ENCODE peak calls at places on chromosomes 5 and 9, in ten cellular contexts. H is psoas muscle, U is GM13976, G is GM13977, P is PC-3, Q is foreskin keratinocyte, X is heart right ventricle, W is H9, F is Peyer's patch, E is endothelial cell. D is an unnamed sample.

GRCh38 chr5:40333459-40334241 is 346.1 kb upstream of the PTGER4 start:
- DNase-seq in W (no peak), G (no peak), H (no peak), Q (peak), E (no peak), U (no peak), X (no peak), F (no peak), P (peak), D (no peak)

GRCh38 chr5:101425345-101425744 is 522.3 kb upstream of the ST8SIA4 start:
- DNase-seq in W (no peak), X (no peak), P (no peak), E (no peak), U (no peak), H (no peak), G (no peak), F (no peak), Q (no peak), D (no peak)

GRCh38 chr5:125186911-125187375 is 440.5 kb upstream of the ZNF608 start:
- DNase-seq in G (no peak), W (no peak), P (no peak), Q (no peak), F (no peak), X (no peak), E (no peak), U (no peak), H (no peak), D (no peak)

GRCh38 chr5:26023361-26023760 is 1015.0 kb downstream of the CDH9 start:
- DNase-seq in F (no peak), U (no peak), H (no peak), Q (no peak), P (no peak), E (no peak), W (no peak), G (no peak), X (no peak), D (no peak)

GRCh38 chr5:154369682-154370081 is 76.1 kb upstream of the SAP30L start:
- DNase-seq in H (no peak), G (no peak), E (no peak), W (no peak), X (no peak), P (no peak), U (no peak), F (no peak), Q (no peak), D (no peak)

GRCh38 chr5:30878751-30879150 is 314.7 kb upstream of the CDH6 start:
- DNase-seq in W (no peak), Q (no peak), E (no peak), G (no peak), P (no peak), F (no peak), U (no peak), X (no peak), H (no peak), D (no peak)

GRCh38 chr5:179906795-179907569 is 715 bp downstream of the TBC1D9B start:
- DNase-seq in Q (no peak), W (peak), H (peak), F (peak), U (no peak), X (peak), G (no peak), E (peak), P (peak), D (no peak)

GRCh38 chr5:88680253-88681132 is 202.5 kb downstream of the MEF2C start:
- DNase-seq in P (peak), E (peak), U (peak), W (peak), X (peak), Q (no peak), G (peak), F (peak), H (peak), D (peak)

GRCh38 chr5:90015584-90016018 is 394.0 kb downstream of the CETN3 start:
- DNase-seq in Q (peak), P (peak), F (no peak), X (no peak), E (no peak), G (peak), W (no peak), H (no peak), U (peak), D (no peak)

GRCh38 chr5:125401724-125402622 is 655.5 kb upstream of the ZNF608 start:
- DNase-seq in U (no peak), Q (peak), F (no peak), X (no peak), H (no peak), E (no peak), W (no peak), P (peak), G (no peak), D (no peak)

GRCh38 chr9:129889461-129889935 is 54.2 kb downstream of the USP20 start:
- DNase-seq in X (no peak), P (no peak), F (peak), E (no peak), G (no peak), H (no peak), U (no peak), W (peak), Q (no peak), D (no peak)

GRCh38 chr5:117431091-117431490 is 856.5 kb upstream of the SEMA6A start:
- DNase-seq in H (no peak), W (no peak), U (no peak), Q (no peak), E (no peak), P (no peak), G (no peak), F (no peak), X (no peak), D (no peak)

GRCh38 chr9:131693163-131693562 is 46.7 kb downstream of the RAPGEF1 start:
- DNase-seq in U (no peak), F (no peak), E (no peak), P (no peak), X (no peak), W (no peak), Q (no peak), G (no peak), H (no peak), D (no peak)

GRCh38 chr5:14305045-14305444 is 161.9 kb downstream of the TRIO start:
- DNase-seq in F (no peak), G (no peak), W (no peak), U (no peak), X (no peak), P (peak), E (no peak), H (no peak), Q (peak), D (no peak)

GRCh38 chr5:150245111-150245789 is 44.3 kb downstream of the CAMK2A start:
- DNase-seq in P (no peak), H (peak), U (no peak), Q (no peak), G (no peak), F (no peak), W (no peak), E (no peak), X (peak), D (no peak)

GRCh38 chr5:59922220-59922619 is 28.7 kb upstream of the PDE4D start:
- DNase-seq in F (no peak), P (no peak), U (no peak), G (no peak), W (peak), H (no peak), E (no peak), X (no peak), Q (no peak), D (no peak)

GRCh38 chr9:121440265-121440664 is 59.4 kb downstream of the GGTA1 start:
- DNase-seq in G (no peak), E (no peak), X (no peak), Q (no peak), H (no peak), F (no peak), W (no peak), U (no peak), P (peak), D (no peak)

GRCh38 chr9:136707849-136708517 is 4.4 kb upstream of the DIPK1B start:
- DNase-seq in G (no peak), Q (no peak), W (no peak), E (no peak), H (no peak), X (no peak), F (no peak), U (no peak), P (no peak), D (no peak)

GRCh38 chr5:160921714-160922285 is 69.8 kb upstream of the ATP10B start:
- DNase-seq in Q (no peak), U (no peak), P (no peak), F (no peak), E (no peak), X (no peak), H (no peak), W (no peak), G (no peak), D (no peak)

GRCh38 chr5:159905496-159905895 is 10.8 kb upstream of the ADRA1B start:
- DNase-seq in G (no peak), E (no peak), H (no peak), F (no peak), P (peak), X (no peak), U (no peak), W (no peak), Q (peak), D (no peak)

GRCh38 chr9:69975681-69976080 is 68.0 kb upstream of the MAMDC2 start:
- DNase-seq in X (no peak), W (no peak), H (no peak), Q (no peak), P (no peak), U (no peak), F (no peak), G (no peak), E (no peak), D (no peak)

GRCh38 chr9:14136646-14137370 is 177.1 kb downstream of the NFIB start:
- DNase-seq in X (no peak), H (no peak), E (no peak), G (no peak), Q (peak), U (no peak), F (no peak), W (no peak), P (no peak), D (no peak)

GRCh38 chr9:33868430-33869000 is 51.6 kb downstream of the UBE2R2 start:
- DNase-seq in P (no peak), W (no peak), E (no peak), U (no peak), X (no peak), F (no peak), G (no peak), H (no peak), Q (no peak), D (no peak)

GRCh38 chr5:57327934-57328333 is 154.1 kb downstream of the GPBP1 start:
- DNase-seq in P (peak), X (no peak), G (no peak), E (no peak), U (no peak), H (no peak), Q (peak), W (no peak), F (no peak), D (no peak)

GRCh38 chr9:31137850-31138160 is 1246.6 kb upstream of the ACO1 start:
- DNase-seq in U (no peak), W (no peak), H (no peak), Q (peak), G (no peak), X (no peak), E (no peak), F (no peak), P (no peak), D (no peak)

GRCh38 chr5:153476767-153477166 is 13.7 kb upstream of the GRIA1 start:
- DNase-seq in P (peak), E (no peak), G (no peak), F (no peak), X (no peak), W (no peak), H (no peak), Q (peak), U (no peak), D (no peak)

GRCh38 chr5:31763399-31763798 is 124.5 kb downstream of the PDZD2 start:
- DNase-seq in E (no peak), W (no peak), G (no peak), F (no peak), Q (no peak), H (no peak), U (no peak), P (no peak), X (no peak), D (no peak)

GRCh38 chr9:83444110-83444509 is 94.1 kb downstream of the FRMD3 start:
- DNase-seq in X (peak), W (no peak), E (no peak), Q (no peak), P (no peak), G (no peak), F (no peak), H (peak), U (no peak), D (no peak)

GRCh38 chr5:135225856-135226560 is 173.0 kb downstream of the MACROH2A1 start:
- DNase-seq in W (no peak), X (no peak), G (no peak), U (no peak), P (no peak), H (no peak), F (no peak), Q (no peak), E (no peak), D (peak)

GRCh38 chr9:107283621-107284616 is 840 bp downstream of the RAD23B start:
- DNase-seq in U (peak), E (peak), W (peak), H (peak), P (peak), X (peak), F (peak), G (peak), Q (peak), D (no peak)

GRCh38 chr5:178688551-178688950 is 41.9 kb downstream of the ZNF354A start:
- DNase-seq in X (no peak), G (no peak), F (no peak), Q (no peak), U (no peak), P (peak), W (no peak), H (no peak), E (no peak), D (no peak)

GRCh38 chr9:37929441-37929895 is 25.5 kb upstream of the SLC25A51 start:
- DNase-seq in U (no peak), E (no peak), X (no peak), G (no peak), P (no peak), W (no peak), Q (no peak), F (no peak), H (no peak), D (no peak)

GRCh38 chr9:101453776-101454570 is 18.4 kb upstream of the ALDOB start:
- DNase-seq in G (no peak), H (no peak), U (no peak), W (no peak), F (no peak), Q (no peak), X (no peak), E (no peak), P (no peak), D (no peak)

GRCh38 chr5:98785244-98785643 is 11.8 kb downstream of the RGMB start:
- DNase-seq in Q (no peak), P (no peak), W (no peak), U (no peak), G (no peak), X (no peak), E (no peak), F (no peak), H (no peak), D (no peak)

GRCh38 chr5:85784746-85785145 is 833.0 kb upstream of the COX7C start:
- DNase-seq in W (no peak), E (no peak), F (no peak), G (no peak), P (no peak), U (no peak), Q (no peak), H (no peak), X (no peak), D (no peak)

GRCh38 chr5:122492675-122493074 is 180.6 kb downstream of the SNCAIP start:
- DNase-seq in F (no peak), W (no peak), P (peak), X (no peak), H (no peak), U (peak), G (peak), Q (no peak), E (no peak), D (no peak)

DNA sequence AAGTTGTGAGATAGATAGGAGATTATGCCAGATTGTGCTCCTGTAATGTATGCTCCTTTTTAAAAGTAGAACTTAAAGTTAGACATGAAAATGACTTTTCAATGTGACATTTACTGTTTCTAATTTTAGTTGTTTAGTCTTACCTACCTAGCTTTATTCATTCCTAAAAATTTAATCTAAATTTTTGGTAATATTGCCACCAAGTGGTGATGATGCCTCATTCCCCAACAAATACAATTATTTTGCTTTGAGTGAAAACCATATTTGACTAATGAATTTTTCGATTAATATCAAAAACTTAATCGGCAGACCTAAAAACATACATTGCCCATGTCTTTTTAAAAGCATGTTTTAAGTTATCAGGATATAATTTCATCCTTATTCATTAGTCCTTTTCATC is 25.6 kb downstream of the PPWD1 start:
- DNase-seq in U (no peak), P (no peak), E (no peak), F (no peak), Q (no peak), H (no peak), G (no peak), X (no peak), W (no peak), D (no peak)
- TF ChIP-seq CTCF in U (no peak), P (peak), E (no peak), F (no peak), Q (peak), H (no peak), G (no peak), X (no peak), W (no peak), D (no peak)

GRCh38 chr9:88722753-88723152 is 187.8 kb downstream of the NXNL2 start:
- DNase-seq in G (no peak), Q (no peak), P (peak), E (no peak), X (no peak), F (no peak), U (no peak), H (no peak), W (no peak), D (no peak)
- TF ChIP-seq CTCF in G (no peak), Q (peak), P (peak), E (peak), X (no peak), F (no peak), U (no peak), H (no peak), W (peak), D (no peak)

GRCh38 chr9:113649855-113650206 is 186.3 kb downstream of the RGS3 start:
- DNase-seq in W (no peak), X (no peak), Q (no peak), E (no peak), U (no peak), H (no peak), G (no peak), P (no peak), F (no peak), D (no peak)

GRCh38 chr9:113650207-113651131 is 186.9 kb downstream of the RGS3 start:
- DNase-seq in W (peak), F (no peak), P (peak), H (no peak), G (no peak), U (no peak), Q (peak), X (no peak), E (peak), D (no peak)

GRCh38 chr9:113648048-113648447 is 184.5 kb downstream of the RGS3 start:
- DNase-seq in Q (no peak), G (no peak), U (no peak), F (no peak), H (no peak), X (no peak), P (no peak), W (no peak), E (no peak), D (no peak)

GRCh38 chr9:113648586-113648985 is 185.1 kb downstream of the RGS3 start:
- DNase-seq in Q (no peak), P (no peak), G (no peak), F (no peak), U (no peak), X (no peak), W (no peak), H (no peak), E (no peak), D (no peak)

GRCh38 chr9:113649054-113649453 is 185.5 kb downstream of the RGS3 start:
- DNase-seq in G (no peak), U (no peak), F (no peak), E (no peak), W (no peak), X (peak), P (no peak), H (peak), Q (no peak), D (no peak)
- TF ChIP-seq CTCF in G (no peak), U (no peak), F (no peak), E (no peak), W (no peak), X (no peak), P (no peak), H (no peak), Q (no peak), D (no peak)

GRCh38 chr5:28324174-28324573 is 1285.8 kb upstream of the CDH9 start:
- DNase-seq in F (no peak), P (no peak), G (no peak), X (no peak), Q (no peak), E (no peak), H (no peak), W (no peak), U (no peak), D (no peak)

GRCh38 chr5:28328691-28329090 is 1290.3 kb upstream of the CDH9 start:
- DNase-seq in E (no peak), U (no peak), G (no peak), F (no peak), X (no peak), H (no peak), W (no peak), P (no peak), Q (no peak), D (no peak)
- TF ChIP-seq CTCF in E (no peak), U (no peak), G (no peak), F (no peak), X (no peak), H (no peak), W (no peak), P (no peak), Q (no peak), D (no peak)

GRCh38 chr5:107223066-107223465 is 447.7 kb downstream of the EFNA5 start:
- DNase-seq in P (no peak), H (no peak), F (no peak), W (no peak), G (no peak), X (no peak), E (no peak), U (no peak), Q (no peak), D (no peak)

GRCh38 chr5:107217721-107218130 is 453.0 kb downstream of the EFNA5 start:
- DNase-seq in H (peak), P (peak), Q (peak), G (no peak), U (no peak), X (peak), F (no peak), W (no peak), E (no peak), D (no peak)

GRCh38 chr5:107216587-107216986 is 454.1 kb downstream of the EFNA5 start:
- DNase-seq in X (no peak), F (no peak), G (no peak), E (no peak), P (no peak), U (no peak), Q (no peak), H (no peak), W (no peak), D (no peak)

GRCh38 chr5:107218457-107219193 is 452.1 kb downstream of the EFNA5 start:
- DNase-seq in Q (peak), U (no peak), H (no peak), F (no peak), X (no peak), W (no peak), G (no peak), E (no peak), P (peak), D (no peak)

DNA sequence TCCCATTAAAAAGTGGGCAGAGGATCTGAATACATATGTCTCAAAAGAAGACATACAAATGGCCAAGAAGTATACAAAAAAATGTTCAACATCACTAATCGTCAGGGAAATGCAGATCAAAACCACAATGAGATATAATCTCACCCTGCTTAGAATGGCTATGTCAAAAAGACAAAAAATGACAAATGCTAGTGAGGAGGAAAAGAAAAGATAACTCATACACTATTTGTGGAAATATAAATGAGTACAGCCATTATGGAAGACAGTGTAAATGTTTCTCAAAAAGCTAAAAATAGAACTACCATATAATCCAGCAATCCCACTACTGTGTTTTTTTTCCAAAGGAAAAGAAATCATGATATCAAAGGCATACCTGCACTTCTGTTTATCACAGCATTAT is 450.7 kb downstream of the EFNA5 start:
- DNase-seq in U (no peak), W (no peak), X (no peak), G (no peak), H (no peak), Q (no peak), F (no peak), E (no peak), P (no peak), D (no peak)
- TF ChIP-seq CTCF in U (no peak), W (no peak), X (no peak), G (no peak), H (no peak), Q (no peak), F (no peak), E (no peak), P (no peak), D (no peak)